ENCODE peak calls at places on chromosomes 5 and 9, in five cellular contexts. One of them, this sample, is unnamed.

GRCh38 chr5:142915840-142916424 is 145.8 kb downstream of the ARHGAP26 start:
- DNase-seq in lower lobe of right lung: no peak
- DNase-seq in CD8-positive, alpha-beta T cell: no peak
- DNase-seq in Peyer's patch: no peak
- DNase-seq in fibroblast of lung: peak; percentile 27
- DNase-seq in this sample: no peak

GRCh38 chr5:2836133-2836532 is 84.7 kb upstream of the IRX2 start:
- DNase-seq in CD8-positive, alpha-beta T cell: no peak
- DNase-seq in Peyer's patch: no peak
- DNase-seq in fibroblast of lung: no peak
- DNase-seq in lower lobe of right lung: no peak
- DNase-seq in this sample: no peak

GRCh38 chr9:87386490-87386889 is 111.2 kb upstream of the DAPK1 start:
- DNase-seq in Peyer's patch: no peak
- DNase-seq in CD8-positive, alpha-beta T cell: no peak
- DNase-seq in lower lobe of right lung: no peak
- DNase-seq in fibroblast of lung: no peak
- DNase-seq in this sample: no peak

GRCh38 chr5:140587495-140587894 is 22.9 kb downstream of the SLC35A4 start:
- DNase-seq in CD8-positive, alpha-beta T cell: no peak
- DNase-seq in Peyer's patch: no peak
- DNase-seq in lower lobe of right lung: no peak
- DNase-seq in fibroblast of lung: no peak
- DNase-seq in this sample: no peak

GRCh38 chr5:160382361-160382760 is 11.9 kb upstream of the C1QTNF2 start:
- DNase-seq in Peyer's patch: no peak
- DNase-seq in lower lobe of right lung: no peak
- DNase-seq in CD8-positive, alpha-beta T cell: no peak
- DNase-seq in fibroblast of lung: no peak
- DNase-seq in this sample: no peak

GRCh38 chr9:84070590-84070989 is 90.0 kb downstream of the RMI1 start:
- DNase-seq in lower lobe of right lung: no peak
- DNase-seq in Peyer's patch: no peak
- DNase-seq in CD8-positive, alpha-beta T cell: no peak
- DNase-seq in fibroblast of lung: no peak
- DNase-seq in this sample: no peak

GRCh38 chr5:66987126-66987525 is 209.5 kb downstream of the CD180 start:
- DNase-seq in CD8-positive, alpha-beta T cell: no peak
- DNase-seq in fibroblast of lung: peak; percentile 58
- DNase-seq in lower lobe of right lung: no peak
- DNase-seq in Peyer's patch: no peak
- DNase-seq in this sample: no peak

GRCh38 chr5:132245593-132245992 is 11.9 kb upstream of the PDLIM4 start:
- DNase-seq in CD8-positive, alpha-beta T cell: no peak
- DNase-seq in lower lobe of right lung: no peak
- DNase-seq in fibroblast of lung: no peak
- DNase-seq in Peyer's patch: peak; percentile 33
- DNase-seq in this sample: no peak

DNA sequence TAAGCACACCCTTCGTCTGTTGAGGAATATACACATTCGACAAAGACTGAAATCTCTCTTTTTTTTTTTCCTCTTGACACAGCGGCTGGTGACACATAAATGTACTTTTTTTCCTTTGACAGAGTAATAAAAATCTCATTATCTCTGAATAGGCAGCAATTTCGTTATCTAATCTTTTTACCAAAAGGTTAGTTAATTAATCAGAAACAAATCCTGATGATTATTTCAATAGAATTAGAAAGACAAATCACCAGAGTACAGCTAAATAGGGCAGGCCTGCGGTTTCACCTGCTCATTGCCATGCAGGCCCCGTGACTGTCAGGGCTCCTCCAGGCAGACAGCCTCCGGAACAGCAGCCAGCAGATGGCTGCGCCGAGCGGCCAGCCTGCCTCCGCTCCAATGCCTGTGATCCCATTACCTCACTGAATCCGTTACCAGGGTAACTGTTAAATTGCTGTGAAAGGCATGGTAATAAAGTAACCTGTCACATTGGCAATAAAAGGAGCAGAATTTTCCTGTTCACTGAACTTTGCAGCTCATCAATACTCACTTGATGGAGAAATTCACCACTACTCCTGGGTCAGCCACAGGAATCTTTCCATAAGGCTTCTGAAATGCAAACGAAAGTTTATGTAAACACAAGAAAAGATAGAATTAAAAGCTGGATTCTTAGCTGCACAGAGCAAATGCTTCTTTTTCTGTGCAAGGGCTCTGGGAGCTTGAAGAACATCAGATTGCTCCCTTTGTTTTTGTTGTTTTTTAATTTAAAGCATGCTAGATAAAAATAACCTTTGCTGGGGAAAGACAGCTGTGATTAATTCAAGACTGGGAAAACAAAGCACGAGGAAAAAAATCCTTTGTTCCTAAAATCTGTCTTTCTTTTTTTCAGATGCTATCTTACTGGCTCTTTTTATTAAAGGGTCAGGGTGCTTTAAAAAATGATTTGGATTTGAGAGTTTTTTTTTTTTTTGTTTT is 666.4 kb upstream of the ZNF608 start:
- DNase-seq in lower lobe of right lung: peak; percentile 67
- DNase-seq in CD8-positive, alpha-beta T cell: no peak
- DNase-seq in fibroblast of lung: peak; percentile 95
- DNase-seq in Peyer's patch: peak; percentile 70
- DNase-seq in this sample: peak; percentile 50
- H3K4me1 ChIP-seq in lower lobe of right lung: peaks cover 37% of the 10 kb centered on the region
- H3K4me1 ChIP-seq in CD8-positive, alpha-beta T cell: no peaks in the 10 kb centered on the region
- H3K4me1 ChIP-seq in fibroblast of lung: peaks cover 27% of the 10 kb centered on the region
- H3K4me1 ChIP-seq in Peyer's patch: peaks cover 59% of the 10 kb centered on the region
- H3K4me1 ChIP-seq in this sample: peaks cover 5% of the 10 kb centered on the region

DNA sequence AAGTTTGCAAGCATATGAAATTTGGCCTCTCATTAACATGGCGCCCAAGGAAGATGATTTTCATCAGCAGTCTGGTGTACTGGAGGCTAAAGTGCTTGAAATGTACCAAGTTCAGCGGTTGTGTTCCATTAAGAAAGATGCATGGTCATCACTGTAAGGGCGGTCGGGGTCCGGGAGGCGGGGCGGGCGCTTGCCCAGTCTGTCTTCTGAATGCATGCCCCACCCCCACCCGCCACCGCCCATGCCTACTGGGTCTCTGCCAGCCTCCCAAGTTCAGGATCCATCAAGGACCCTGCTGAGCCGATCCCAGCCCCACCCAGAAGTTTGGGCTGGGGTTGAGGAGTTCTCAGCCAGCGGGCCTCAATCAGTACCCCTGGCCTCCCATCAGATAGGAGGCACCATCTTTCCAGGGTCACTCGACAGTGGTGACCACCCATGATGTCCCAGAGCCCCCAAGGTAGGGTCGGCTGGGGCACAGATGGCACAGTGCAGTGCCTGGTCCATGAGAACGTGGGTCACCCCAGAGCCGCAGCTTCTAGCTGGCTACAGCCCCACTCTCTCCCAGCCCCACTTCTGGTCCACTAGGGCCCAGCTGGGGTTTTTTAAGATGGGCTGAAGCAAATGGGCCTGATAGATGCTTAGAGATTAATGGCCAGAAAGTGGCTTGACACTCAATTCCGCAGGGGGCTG is 24.4 kb upstream of the PRDM12 start:
- DNase-seq in lower lobe of right lung: no peak
- DNase-seq in fibroblast of lung: no peak
- DNase-seq in Peyer's patch: no peak
- DNase-seq in CD8-positive, alpha-beta T cell: no peak
- DNase-seq in this sample: no peak
- H3K27ac ChIP-seq in lower lobe of right lung: no peak overlapping the region
- H3K27ac ChIP-seq in fibroblast of lung: no peak overlapping the region
- H3K27ac ChIP-seq in Peyer's patch: no peak overlapping the region
- H3K27ac ChIP-seq in CD8-positive, alpha-beta T cell: no peak overlapping the region
- H3K27ac ChIP-seq in this sample: no peak overlapping the region

GRCh38 chr5:96431376-96432244 is 1.4 kb downstream of the PCSK1 start:
- DNase-seq in lower lobe of right lung: no peak
- DNase-seq in fibroblast of lung: peak; percentile 22
- DNase-seq in Peyer's patch: no peak
- DNase-seq in CD8-positive, alpha-beta T cell: no peak
- DNase-seq in this sample: no peak
- H3K4me3 ChIP-seq in lower lobe of right lung: no peak overlapping the region
- H3K4me3 ChIP-seq in fibroblast of lung: no peak overlapping the region
- H3K4me3 ChIP-seq in Peyer's patch: no peak overlapping the region
- H3K4me3 ChIP-seq in CD8-positive, alpha-beta T cell: no peak overlapping the region
- H3K4me3 ChIP-seq in this sample: peak overlapping the region; percentile 56

DNA sequence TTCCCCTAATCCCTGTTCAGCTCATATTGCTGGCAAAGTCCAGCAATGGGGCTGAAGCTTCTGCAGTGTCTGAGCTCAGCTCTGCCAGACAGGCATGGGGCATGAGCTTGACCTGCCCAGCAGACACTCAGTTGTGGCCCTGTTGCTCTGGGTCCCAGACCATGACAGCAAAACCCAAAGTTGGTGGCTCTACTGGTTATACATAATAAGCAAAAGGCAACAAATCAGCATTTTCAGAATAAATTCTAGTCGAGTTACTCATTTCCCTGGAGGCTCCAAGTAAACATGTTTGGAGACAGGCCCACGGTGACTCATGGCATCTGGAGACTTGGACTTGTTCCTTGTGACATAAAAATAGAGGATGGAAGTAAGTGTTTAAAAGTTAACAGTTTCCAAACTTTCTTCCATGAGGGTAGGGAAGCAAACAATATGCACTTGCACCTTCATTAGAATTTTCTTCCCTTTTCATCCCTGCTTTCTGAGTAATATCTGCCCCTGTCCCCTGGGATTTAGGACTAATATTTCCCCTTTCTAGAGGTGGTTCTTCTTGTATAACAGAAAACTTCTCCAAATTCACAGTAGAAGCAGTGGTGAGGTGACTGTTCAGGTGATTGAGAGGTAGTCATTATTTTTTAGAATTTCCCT is 60.1 kb upstream of the SLC2A8 start:
- DNase-seq in Peyer's patch: no peak
- DNase-seq in lower lobe of right lung: no peak
- DNase-seq in CD8-positive, alpha-beta T cell: no peak
- DNase-seq in fibroblast of lung: peak; percentile 97
- DNase-seq in this sample: no peak
- H3K4me1 ChIP-seq in Peyer's patch: peaks cover 45% of the 10 kb centered on the region
- H3K4me1 ChIP-seq in lower lobe of right lung: peaks cover 41% of the 10 kb centered on the region
- H3K4me1 ChIP-seq in CD8-positive, alpha-beta T cell: no peaks in the 10 kb centered on the region
- H3K4me1 ChIP-seq in fibroblast of lung: peaks cover 16% of the 10 kb centered on the region
- H3K4me1 ChIP-seq in this sample: no peaks in the 10 kb centered on the region

This sample was measured in iPS DF 6.9.